ENCODE peak calls at places on chromosomes 1 and 21, in seven cellular contexts. C is astrocyte of the cerebellum; L is thoracic aorta; Q is effector memory CD4-positive, alpha-beta T cell; F is spleen; I is suprapubic skin; D is psoas muscle. W is an unnamed sample.

GRCh38 chr1:25657121-25657521 is 40.5 kb downstream of the MAN1C1 start:
- DNase-seq in C (no peak), L (no peak), Q (no peak), F (peak; percentile 88), I (no peak), D (no peak), W (no peak)

GRCh38 chr1:87039096-87039495 is 124.7 kb downstream of the HS2ST1 start:
- DNase-seq in C (no peak), L (no peak), Q (no peak), F (no peak), I (no peak), D (no peak), W (no peak)

GRCh38 chr1:53589043-53589887 is 130.1 kb downstream of the DMRTB1 start:
- DNase-seq in C (no peak), L (no peak), Q (no peak), F (no peak), I (no peak), D (no peak), W (no peak)

GRCh38 chr1:8239039-8239305 is 78.9 kb upstream of the SLC45A1 start:
- DNase-seq in C (no peak), L (no peak), Q (no peak), F (peak; percentile 9), I (no peak), D (peak; percentile 58), W (peak; percentile 69)

GRCh38 chr1:68490046-68490651 is 6.7 kb downstream of the DEPDC1 start:
- DNase-seq in C (no peak), L (no peak), Q (no peak), F (no peak), I (no peak), D (no peak), W (no peak)

GRCh38 chr1:51514733-51515132 is 4.3 kb downstream of the EPS15 start:
- DNase-seq in C (no peak), L (no peak), Q (no peak), F (no peak), I (no peak), D (no peak), W (no peak)

GRCh38 chr1:61254629-61255323 is 172.4 kb downstream of the NFIA start:
- DNase-seq in C (peak; percentile 79), L (no peak), Q (no peak), F (no peak), I (no peak), D (no peak), W (no peak)

GRCh38 chr21:38039841-38040240 is 123.6 kb upstream of the KCNJ6 start:
- DNase-seq in C (no peak), L (no peak), Q (no peak), F (no peak), I (no peak), D (no peak), W (no peak)

GRCh38 chr1:92820551-92820950 is 11.3 kb upstream of the RPL5 start:
- DNase-seq in C (no peak), L (no peak), Q (no peak), F (no peak), I (no peak), D (no peak), W (no peak)

GRCh38 chr1:66503841-66504470 is 30.0 kb upstream of the SGIP1 start:
- DNase-seq in C (peak; percentile 36), L (no peak), Q (no peak), F (no peak), I (no peak), D (no peak), W (peak; percentile 39)

GRCh38 chr1:60989745-60990718 is 92.3 kb upstream of the NFIA start:
- DNase-seq in C (peak; percentile 92), L (peak; percentile 57), Q (no peak), F (no peak), I (no peak), D (peak; percentile 61), W (peak; percentile 81)

GRCh38 chr1:171219751-171220385 is 28.4 kb upstream of the FMO1 start:
- DNase-seq in C (peak; percentile 95), L (no peak), Q (no peak), F (no peak), I (no peak), D (no peak), W (no peak)
- H3K4me3 ChIP-seq in C (peak overlapping the region; percentile 14), L (no peak overlapping the region), Q (no peak overlapping the region), F (no peak overlapping the region), I (no peak overlapping the region), D (no peak overlapping the region), W (no peak overlapping the region)

GRCh38 chr1:116767782-116768382 is 13.7 kb downstream of the CD2 start:
- DNase-seq in C (no peak), L (no peak), Q (no peak), F (no peak), I (no peak), D (no peak), W (no peak)

GRCh38 chr1:116768416-116768815 is 14.2 kb downstream of the CD2 start:
- DNase-seq in C (no peak), L (no peak), Q (no peak), F (no peak), I (no peak), D (no peak), W (no peak)

GRCh38 chr1:116764906-116765862 is 11.0 kb downstream of the CD2 start:
- DNase-seq in C (no peak), L (no peak), Q (no peak), F (no peak), I (no peak), D (no peak), W (no peak)

GRCh38 chr1:116765962-116766361 is 11.7 kb downstream of the CD2 start:
- DNase-seq in C (no peak), L (no peak), Q (no peak), F (no peak), I (no peak), D (no peak), W (no peak)

GRCh38 chr1:116766616-116767469 is 12.6 kb downstream of the CD2 start:
- DNase-seq in C (no peak), L (no peak), Q (peak; percentile 45), F (no peak), I (no peak), D (no peak), W (no peak)
- H3K4me3 ChIP-seq in C (no peak overlapping the region), L (no peak overlapping the region), Q (no peak overlapping the region), F (no peak overlapping the region), I (no peak overlapping the region), D (no peak overlapping the region), W (no peak overlapping the region)

DNA sequence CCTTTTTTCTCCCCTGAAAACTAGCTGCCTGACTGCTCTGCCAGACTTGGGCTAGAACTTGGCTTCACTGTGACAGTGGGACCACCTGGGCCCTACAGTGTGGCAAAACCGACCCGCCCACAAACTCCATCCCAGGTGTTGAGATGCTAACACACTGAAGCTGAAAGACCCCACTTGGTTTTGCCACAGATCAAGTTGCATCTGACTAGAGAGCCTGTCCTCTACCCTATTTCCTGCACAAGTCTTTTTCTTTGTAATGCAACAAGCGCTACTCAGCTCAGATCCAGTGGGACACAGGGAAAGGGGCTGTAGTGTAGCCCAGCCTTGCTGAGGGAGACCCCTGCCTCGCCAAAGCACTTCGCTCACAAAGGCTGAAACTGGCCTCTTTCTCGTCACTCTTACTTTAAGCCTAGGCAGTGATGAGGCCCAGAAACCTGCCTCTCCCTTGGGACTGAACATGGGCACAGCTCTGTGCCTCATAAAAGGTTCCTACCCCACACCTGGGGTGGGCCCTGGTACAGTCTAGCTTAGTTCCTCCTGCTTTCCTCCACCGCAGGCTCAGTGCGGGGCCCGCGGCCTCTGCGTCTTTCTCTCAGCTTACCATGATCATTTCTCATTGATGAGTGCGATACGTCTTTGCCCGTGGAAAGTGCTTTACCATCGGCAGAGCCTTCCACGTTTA is 9.7 kb downstream of the ALPL start:
- DNase-seq in C (no peak), L (no peak), Q (no peak), F (peak; percentile 81), I (no peak), D (no peak), W (no peak)
- H3K4me3 ChIP-seq in C (no peak overlapping the region), L (no peak overlapping the region), Q (no peak overlapping the region), F (no peak overlapping the region), I (no peak overlapping the region), D (no peak overlapping the region), W (no peak overlapping the region)

GRCh38 chr1:83762419-83762818 is 236.5 kb downstream of the TTLL7 start:
- DNase-seq in C (no peak), L (no peak), Q (no peak), F (no peak), I (no peak), D (no peak), W (no peak)

GRCh38 chr1:83761977-83762376 is 237.0 kb downstream of the TTLL7 start:
- DNase-seq in C (no peak), L (no peak), Q (no peak), F (no peak), I (no peak), D (no peak), W (no peak)

GRCh38 chr1:83761084-83761760 is 237.7 kb downstream of the TTLL7 start:
- DNase-seq in C (no peak), L (no peak), Q (no peak), F (peak; percentile 84), I (no peak), D (no peak), W (no peak)

GRCh38 chr1:83760211-83760978 is 238.5 kb downstream of the TTLL7 start:
- DNase-seq in C (no peak), L (no peak), Q (no peak), F (no peak), I (no peak), D (no peak), W (no peak)

DNA sequence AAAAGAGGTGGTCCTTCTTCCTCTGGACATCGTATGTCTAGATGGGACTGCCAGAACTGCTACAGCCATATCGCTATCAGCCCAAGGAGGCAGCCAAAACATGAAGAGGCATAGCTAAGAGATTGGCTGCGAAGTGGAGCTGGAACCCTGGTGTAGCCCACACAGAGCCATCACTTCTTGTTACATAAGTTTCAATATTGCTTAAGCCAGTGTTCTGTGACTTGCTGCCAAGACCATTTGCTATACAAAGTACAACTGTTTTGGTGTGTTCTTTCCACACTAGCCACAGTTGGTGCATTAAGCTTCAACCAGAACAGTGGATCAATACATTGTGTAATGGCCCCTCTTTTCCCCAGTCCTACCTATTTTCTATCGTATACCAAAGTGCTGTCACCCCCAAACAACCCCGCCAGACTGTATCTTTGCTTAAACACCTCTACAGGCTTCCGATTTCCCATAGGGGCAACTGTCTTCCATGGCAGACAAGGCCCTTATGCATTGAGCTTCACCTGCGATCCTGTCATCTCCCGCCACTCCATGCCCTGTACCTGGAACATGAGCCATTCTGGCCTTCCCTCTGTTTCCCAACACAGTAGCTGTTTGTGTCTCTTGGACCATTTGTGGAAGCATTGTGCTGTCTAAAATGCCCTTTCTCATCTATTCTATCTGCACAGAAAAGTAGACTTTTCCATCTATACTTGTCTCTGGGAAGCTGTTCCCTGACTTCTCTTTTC is 241.8 kb downstream of the TTLL7 start:
- DNase-seq in C (no peak), L (no peak), Q (no peak), F (no peak), I (no peak), D (no peak), W (peak; percentile 43)
- H3K4me3 ChIP-seq in C (no peak overlapping the region), L (no peak overlapping the region), Q (no peak overlapping the region), F (no peak overlapping the region), I (no peak overlapping the region), D (no peak overlapping the region), W (no peak overlapping the region)

GRCh38 chr1:210311726-210312493 is 16.8 kb upstream of the HHAT start:
- DNase-seq in C (no peak), L (peak; percentile 28), Q (no peak), F (no peak), I (no peak), D (no peak), W (peak; percentile 63)
- H3K4me3 ChIP-seq in C (peak overlapping the region; percentile 43), L (peak overlapping the region; percentile 83), Q (peak overlapping the region; percentile 42), F (peak overlapping the region; percentile 39), I (peak overlapping the region; percentile 42), D (peak overlapping the region; percentile 42), W (no peak overlapping the region)